ENCODE peak calls at places on chromosomes 12 and 14, in ten cellular contexts. One of them, this sample, is unnamed.

GRCh38 chr12:122886851-122887816 is 8.8 kb downstream of the VPS37B start:
- DNase-seq in mesenchymal stem cell: peak; percentile 72
- DNase-seq in stimulated activated CD4-positive, alpha-beta T cell treated with anti-CD3 and anti-CD28 coated beads, Interleukin-4, amount 100 ng/mL, for 48 hours: peak; percentile 27
- DNase-seq in GM12891: no peak
- DNase-seq in stimulated activated naive CD8-positive, alpha-beta T cell treated with anti-CD3 and anti-CD28 coated beads, Interleukin-15, Interleukin-2, amounts not matched to agents 100 U/mL and 50 U/mL, for 24 hours: peak; percentile 68
- DNase-seq in breast epithelium: no peak
- DNase-seq in activated CD4-positive, alpha-beta T cell treated with anti-CD3 and anti-CD28 coated beads for 1 hour: no peak
- DNase-seq in activated naive CD8-positive, alpha-beta T cell treated with anti-CD3 and anti-CD28 coated beads, Interleukin-2, amount 50 U/mL, for 24 hours: peak; percentile 64
- DNase-seq in ovary: no peak
- DNase-seq in T-cell: no peak
- DNase-seq in this sample: no peak

GRCh38 chr14:49865431-49865859 is 12.9 kb upstream of the NEMF start:
- DNase-seq in mesenchymal stem cell: peak; percentile 71
- DNase-seq in stimulated activated CD4-positive, alpha-beta T cell treated with anti-CD3 and anti-CD28 coated beads, Interleukin-4, amount 100 ng/mL, for 48 hours: peak; percentile 84
- DNase-seq in GM12891: no peak
- DNase-seq in stimulated activated naive CD8-positive, alpha-beta T cell treated with anti-CD3 and anti-CD28 coated beads, Interleukin-15, Interleukin-2, amounts not matched to agents 100 U/mL and 50 U/mL, for 24 hours: peak; percentile 91
- DNase-seq in breast epithelium: peak; percentile 78
- DNase-seq in activated CD4-positive, alpha-beta T cell treated with anti-CD3 and anti-CD28 coated beads for 1 hour: peak; percentile 65
- DNase-seq in activated naive CD8-positive, alpha-beta T cell treated with anti-CD3 and anti-CD28 coated beads, Interleukin-2, amount 50 U/mL, for 24 hours: peak; percentile 91
- DNase-seq in ovary: peak; percentile 65
- DNase-seq in T-cell: peak; percentile 75
- DNase-seq in this sample: peak; percentile 85

GRCh38 chr12:131378176-131378842 is 332.6 kb upstream of the SFSWAP start:
- DNase-seq in mesenchymal stem cell: no peak
- DNase-seq in stimulated activated CD4-positive, alpha-beta T cell treated with anti-CD3 and anti-CD28 coated beads, Interleukin-4, amount 100 ng/mL, for 48 hours: no peak
- DNase-seq in GM12891: no peak
- DNase-seq in stimulated activated naive CD8-positive, alpha-beta T cell treated with anti-CD3 and anti-CD28 coated beads, Interleukin-15, Interleukin-2, amounts not matched to agents 100 U/mL and 50 U/mL, for 24 hours: no peak
- DNase-seq in breast epithelium: no peak
- DNase-seq in activated CD4-positive, alpha-beta T cell treated with anti-CD3 and anti-CD28 coated beads for 1 hour: no peak
- DNase-seq in activated naive CD8-positive, alpha-beta T cell treated with anti-CD3 and anti-CD28 coated beads, Interleukin-2, amount 50 U/mL, for 24 hours: no peak
- DNase-seq in ovary: no peak
- DNase-seq in T-cell: no peak
- DNase-seq in this sample: no peak

GRCh38 chr14:101791919-101792572 is 30.5 kb downstream of the PPP2R5C start:
- DNase-seq in mesenchymal stem cell: peak; percentile 58
- DNase-seq in stimulated activated CD4-positive, alpha-beta T cell treated with anti-CD3 and anti-CD28 coated beads, Interleukin-4, amount 100 ng/mL, for 48 hours: no peak
- DNase-seq in GM12891: no peak
- DNase-seq in stimulated activated naive CD8-positive, alpha-beta T cell treated with anti-CD3 and anti-CD28 coated beads, Interleukin-15, Interleukin-2, amounts not matched to agents 100 U/mL and 50 U/mL, for 24 hours: no peak
- DNase-seq in breast epithelium: no peak
- DNase-seq in activated CD4-positive, alpha-beta T cell treated with anti-CD3 and anti-CD28 coated beads for 1 hour: no peak
- DNase-seq in activated naive CD8-positive, alpha-beta T cell treated with anti-CD3 and anti-CD28 coated beads, Interleukin-2, amount 50 U/mL, for 24 hours: no peak
- DNase-seq in ovary: no peak
- DNase-seq in T-cell: no peak
- DNase-seq in this sample: no peak

GRCh38 chr12:115240251-115240650 is 556.3 kb upstream of the TBX3 start:
- DNase-seq in mesenchymal stem cell: no peak
- DNase-seq in stimulated activated CD4-positive, alpha-beta T cell treated with anti-CD3 and anti-CD28 coated beads, Interleukin-4, amount 100 ng/mL, for 48 hours: no peak
- DNase-seq in GM12891: no peak
- DNase-seq in stimulated activated naive CD8-positive, alpha-beta T cell treated with anti-CD3 and anti-CD28 coated beads, Interleukin-15, Interleukin-2, amounts not matched to agents 100 U/mL and 50 U/mL, for 24 hours: no peak
- DNase-seq in breast epithelium: no peak
- DNase-seq in activated CD4-positive, alpha-beta T cell treated with anti-CD3 and anti-CD28 coated beads for 1 hour: no peak
- DNase-seq in activated naive CD8-positive, alpha-beta T cell treated with anti-CD3 and anti-CD28 coated beads, Interleukin-2, amount 50 U/mL, for 24 hours: no peak
- DNase-seq in ovary: no peak
- DNase-seq in T-cell: no peak
- DNase-seq in this sample: no peak

GRCh38 chr12:15538881-15539280 is 216.6 kb downstream of the PTPRO start:
- DNase-seq in mesenchymal stem cell: no peak
- DNase-seq in stimulated activated CD4-positive, alpha-beta T cell treated with anti-CD3 and anti-CD28 coated beads, Interleukin-4, amount 100 ng/mL, for 48 hours: no peak
- DNase-seq in GM12891: no peak
- DNase-seq in stimulated activated naive CD8-positive, alpha-beta T cell treated with anti-CD3 and anti-CD28 coated beads, Interleukin-15, Interleukin-2, amounts not matched to agents 100 U/mL and 50 U/mL, for 24 hours: no peak
- DNase-seq in breast epithelium: no peak
- DNase-seq in activated CD4-positive, alpha-beta T cell treated with anti-CD3 and anti-CD28 coated beads for 1 hour: no peak
- DNase-seq in activated naive CD8-positive, alpha-beta T cell treated with anti-CD3 and anti-CD28 coated beads, Interleukin-2, amount 50 U/mL, for 24 hours: no peak
- DNase-seq in ovary: no peak
- DNase-seq in T-cell: no peak
- DNase-seq in this sample: no peak

GRCh38 chr12:93632383-93632782 is 44.8 kb upstream of the CRADD start:
- DNase-seq in mesenchymal stem cell: no peak
- DNase-seq in stimulated activated CD4-positive, alpha-beta T cell treated with anti-CD3 and anti-CD28 coated beads, Interleukin-4, amount 100 ng/mL, for 48 hours: no peak
- DNase-seq in GM12891: no peak
- DNase-seq in stimulated activated naive CD8-positive, alpha-beta T cell treated with anti-CD3 and anti-CD28 coated beads, Interleukin-15, Interleukin-2, amounts not matched to agents 100 U/mL and 50 U/mL, for 24 hours: no peak
- DNase-seq in breast epithelium: no peak
- DNase-seq in activated CD4-positive, alpha-beta T cell treated with anti-CD3 and anti-CD28 coated beads for 1 hour: no peak
- DNase-seq in activated naive CD8-positive, alpha-beta T cell treated with anti-CD3 and anti-CD28 coated beads, Interleukin-2, amount 50 U/mL, for 24 hours: no peak
- DNase-seq in ovary: no peak
- DNase-seq in T-cell: no peak
- DNase-seq in this sample: no peak

GRCh38 chr14:63782683-63783389 is 55.0 kb upstream of the SGPP1 start:
- DNase-seq in mesenchymal stem cell: no peak
- DNase-seq in stimulated activated CD4-positive, alpha-beta T cell treated with anti-CD3 and anti-CD28 coated beads, Interleukin-4, amount 100 ng/mL, for 48 hours: no peak
- DNase-seq in GM12891: no peak
- DNase-seq in stimulated activated naive CD8-positive, alpha-beta T cell treated with anti-CD3 and anti-CD28 coated beads, Interleukin-15, Interleukin-2, amounts not matched to agents 100 U/mL and 50 U/mL, for 24 hours: no peak
- DNase-seq in breast epithelium: no peak
- DNase-seq in activated CD4-positive, alpha-beta T cell treated with anti-CD3 and anti-CD28 coated beads for 1 hour: no peak
- DNase-seq in activated naive CD8-positive, alpha-beta T cell treated with anti-CD3 and anti-CD28 coated beads, Interleukin-2, amount 50 U/mL, for 24 hours: no peak
- DNase-seq in ovary: no peak
- DNase-seq in T-cell: no peak
- DNase-seq in this sample: no peak

GRCh38 chr12:69671597-69671996 is 27.5 kb downstream of the BEST3 start:
- DNase-seq in mesenchymal stem cell: no peak
- DNase-seq in stimulated activated CD4-positive, alpha-beta T cell treated with anti-CD3 and anti-CD28 coated beads, Interleukin-4, amount 100 ng/mL, for 48 hours: no peak
- DNase-seq in GM12891: no peak
- DNase-seq in stimulated activated naive CD8-positive, alpha-beta T cell treated with anti-CD3 and anti-CD28 coated beads, Interleukin-15, Interleukin-2, amounts not matched to agents 100 U/mL and 50 U/mL, for 24 hours: no peak
- DNase-seq in breast epithelium: no peak
- DNase-seq in activated CD4-positive, alpha-beta T cell treated with anti-CD3 and anti-CD28 coated beads for 1 hour: no peak
- DNase-seq in activated naive CD8-positive, alpha-beta T cell treated with anti-CD3 and anti-CD28 coated beads, Interleukin-2, amount 50 U/mL, for 24 hours: no peak
- DNase-seq in ovary: no peak
- DNase-seq in T-cell: no peak
- DNase-seq in this sample: no peak

GRCh38 chr14:68934034-68934433 is 45.1 kb downstream of the ACTN1 start:
- DNase-seq in mesenchymal stem cell: no peak
- DNase-seq in stimulated activated CD4-positive, alpha-beta T cell treated with anti-CD3 and anti-CD28 coated beads, Interleukin-4, amount 100 ng/mL, for 48 hours: no peak
- DNase-seq in GM12891: no peak
- DNase-seq in stimulated activated naive CD8-positive, alpha-beta T cell treated with anti-CD3 and anti-CD28 coated beads, Interleukin-15, Interleukin-2, amounts not matched to agents 100 U/mL and 50 U/mL, for 24 hours: no peak
- DNase-seq in breast epithelium: no peak
- DNase-seq in activated CD4-positive, alpha-beta T cell treated with anti-CD3 and anti-CD28 coated beads for 1 hour: no peak
- DNase-seq in activated naive CD8-positive, alpha-beta T cell treated with anti-CD3 and anti-CD28 coated beads, Interleukin-2, amount 50 U/mL, for 24 hours: no peak
- DNase-seq in ovary: no peak
- DNase-seq in T-cell: no peak
- DNase-seq in this sample: no peak

GRCh38 chr14:21072102-21072501 is 2.0 kb downstream of the ARHGEF40 start:
- DNase-seq in mesenchymal stem cell: peak; percentile 81
- DNase-seq in stimulated activated CD4-positive, alpha-beta T cell treated with anti-CD3 and anti-CD28 coated beads, Interleukin-4, amount 100 ng/mL, for 48 hours: no peak
- DNase-seq in GM12891: no peak
- DNase-seq in stimulated activated naive CD8-positive, alpha-beta T cell treated with anti-CD3 and anti-CD28 coated beads, Interleukin-15, Interleukin-2, amounts not matched to agents 100 U/mL and 50 U/mL, for 24 hours: no peak
- DNase-seq in breast epithelium: no peak
- DNase-seq in activated CD4-positive, alpha-beta T cell treated with anti-CD3 and anti-CD28 coated beads for 1 hour: no peak
- DNase-seq in activated naive CD8-positive, alpha-beta T cell treated with anti-CD3 and anti-CD28 coated beads, Interleukin-2, amount 50 U/mL, for 24 hours: no peak
- DNase-seq in ovary: no peak
- DNase-seq in T-cell: no peak
- DNase-seq in this sample: peak; percentile 29

GRCh38 chr14:68374682-68375081 is 418.2 kb downstream of the ZFP36L1 start:
- DNase-seq in mesenchymal stem cell: no peak
- DNase-seq in stimulated activated CD4-positive, alpha-beta T cell treated with anti-CD3 and anti-CD28 coated beads, Interleukin-4, amount 100 ng/mL, for 48 hours: no peak
- DNase-seq in GM12891: no peak
- DNase-seq in stimulated activated naive CD8-positive, alpha-beta T cell treated with anti-CD3 and anti-CD28 coated beads, Interleukin-15, Interleukin-2, amounts not matched to agents 100 U/mL and 50 U/mL, for 24 hours: no peak
- DNase-seq in breast epithelium: no peak
- DNase-seq in activated CD4-positive, alpha-beta T cell treated with anti-CD3 and anti-CD28 coated beads for 1 hour: no peak
- DNase-seq in activated naive CD8-positive, alpha-beta T cell treated with anti-CD3 and anti-CD28 coated beads, Interleukin-2, amount 50 U/mL, for 24 hours: no peak
- DNase-seq in ovary: no peak
- DNase-seq in T-cell: no peak
- DNase-seq in this sample: no peak

GRCh38 chr12:111692575-111693210 is 6.8 kb downstream of the ACAD10 start:
- DNase-seq in mesenchymal stem cell: peak; percentile 17
- DNase-seq in stimulated activated CD4-positive, alpha-beta T cell treated with anti-CD3 and anti-CD28 coated beads, Interleukin-4, amount 100 ng/mL, for 48 hours: no peak
- DNase-seq in GM12891: no peak
- DNase-seq in stimulated activated naive CD8-positive, alpha-beta T cell treated with anti-CD3 and anti-CD28 coated beads, Interleukin-15, Interleukin-2, amounts not matched to agents 100 U/mL and 50 U/mL, for 24 hours: no peak
- DNase-seq in breast epithelium: no peak
- DNase-seq in activated CD4-positive, alpha-beta T cell treated with anti-CD3 and anti-CD28 coated beads for 1 hour: no peak
- DNase-seq in activated naive CD8-positive, alpha-beta T cell treated with anti-CD3 and anti-CD28 coated beads, Interleukin-2, amount 50 U/mL, for 24 hours: no peak
- DNase-seq in ovary: no peak
- DNase-seq in T-cell: no peak
- DNase-seq in this sample: peak; percentile 12

GRCh38 chr14:97946291-97946690 is 1149.1 kb downstream of the VRK1 start:
- DNase-seq in mesenchymal stem cell: no peak
- DNase-seq in stimulated activated CD4-positive, alpha-beta T cell treated with anti-CD3 and anti-CD28 coated beads, Interleukin-4, amount 100 ng/mL, for 48 hours: no peak
- DNase-seq in GM12891: no peak
- DNase-seq in stimulated activated naive CD8-positive, alpha-beta T cell treated with anti-CD3 and anti-CD28 coated beads, Interleukin-15, Interleukin-2, amounts not matched to agents 100 U/mL and 50 U/mL, for 24 hours: no peak
- DNase-seq in breast epithelium: no peak
- DNase-seq in activated CD4-positive, alpha-beta T cell treated with anti-CD3 and anti-CD28 coated beads for 1 hour: no peak
- DNase-seq in activated naive CD8-positive, alpha-beta T cell treated with anti-CD3 and anti-CD28 coated beads, Interleukin-2, amount 50 U/mL, for 24 hours: no peak
- DNase-seq in ovary: no peak
- DNase-seq in T-cell: no peak
- DNase-seq in this sample: peak; percentile 5

GRCh38 chr14:52802597-52802996 is 11.2 kb upstream of the GNPNAT1 start:
- DNase-seq in mesenchymal stem cell: peak; percentile 22
- DNase-seq in stimulated activated CD4-positive, alpha-beta T cell treated with anti-CD3 and anti-CD28 coated beads, Interleukin-4, amount 100 ng/mL, for 48 hours: no peak
- DNase-seq in GM12891: no peak
- DNase-seq in stimulated activated naive CD8-positive, alpha-beta T cell treated with anti-CD3 and anti-CD28 coated beads, Interleukin-15, Interleukin-2, amounts not matched to agents 100 U/mL and 50 U/mL, for 24 hours: no peak
- DNase-seq in breast epithelium: no peak
- DNase-seq in activated CD4-positive, alpha-beta T cell treated with anti-CD3 and anti-CD28 coated beads for 1 hour: no peak
- DNase-seq in activated naive CD8-positive, alpha-beta T cell treated with anti-CD3 and anti-CD28 coated beads, Interleukin-2, amount 50 U/mL, for 24 hours: no peak
- DNase-seq in ovary: no peak
- DNase-seq in T-cell: no peak
- DNase-seq in this sample: no peak

This sample was measured in ELF-1.